ENCODE peak calls at places on chromosomes 11 and 22, in five cellular contexts. D is CD8-positive, alpha-beta T cell; Y is substantia nigra; I is OCI-LY7; L is A549. S is an unnamed sample.

GRCh38 chr11:31809857-31810778 is 1.0 kb downstream of the PAX6 start:
- DNase-seq in D (no peak), Y (no peak), I (no peak), L (peak; percentile 44), S (no peak)

GRCh38 chr11:27242591-27242990 is 120.4 kb downstream of the CCDC34 start:
- DNase-seq in D (no peak), Y (no peak), I (no peak), L (no peak), S (no peak)

GRCh38 chr11:58391879-58392278 is 14.8 kb downstream of the OR5B3 start:
- DNase-seq in D (no peak), Y (no peak), I (no peak), L (no peak), S (no peak)

GRCh38 chr11:107665016-107665415 is 46.8 kb downstream of the SLN start:
- DNase-seq in D (no peak), Y (no peak), I (no peak), L (no peak), S (no peak)

GRCh38 chr11:134800130-134800529 is 388.1 kb upstream of the B3GAT1 start:
- DNase-seq in D (no peak), Y (no peak), I (no peak), L (no peak), S (no peak)

GRCh38 chr22:41916745-41917358 is 2.0 kb upstream of the SHISA8 start:
- DNase-seq in D (no peak), Y (no peak), I (no peak), L (no peak), S (no peak)

GRCh38 chr11:121467965-121468364 is 15.2 kb upstream of the SORL1-AS1 start:
- DNase-seq in D (peak; percentile 85), Y (no peak), I (no peak), L (no peak), S (peak; percentile 53)

GRCh38 chr11:20474176-20474950 is 86.8 kb downstream of the PRMT3 start:
- DNase-seq in D (no peak), Y (peak; percentile 16), I (no peak), L (no peak), S (no peak)

GRCh38 chr22:44954113-44954512 is 55.7 kb downstream of the PHF21B start:
- DNase-seq in D (no peak), Y (no peak), I (no peak), L (no peak), S (no peak)

GRCh38 chr11:95145430-95146063 is 55.9 kb downstream of the ENDOD1 start:
- DNase-seq in D (no peak), Y (no peak), I (no peak), L (no peak), S (no peak)

GRCh38 chr11:15848769-15849168 is 507.6 kb downstream of the SOX6 start:
- DNase-seq in D (no peak), Y (no peak), I (no peak), L (no peak), S (no peak)

GRCh38 chr11:89293966-89294679 is 116.4 kb downstream of the TYR start:
- DNase-seq in D (no peak), Y (no peak), I (no peak), L (no peak), S (no peak)

GRCh38 chr11:94647926-94648325 is 80.8 kb downstream of the PIWIL4 start:
- DNase-seq in D (no peak), Y (no peak), I (no peak), L (no peak), S (no peak)

GRCh38 chr11:518463-519202 is 11.6 kb upstream of the RNH1 start:
- DNase-seq in D (peak; percentile 82), Y (no peak), I (peak; percentile 80), L (peak; percentile 97), S (peak; percentile 92)

GRCh38 chr11:56172256-56172835 is 4.1 kb upstream of the OR5J2 start:
- DNase-seq in D (no peak), Y (no peak), I (no peak), L (no peak), S (no peak)

GRCh38 chr11:67248653-67249052 is 17.6 kb upstream of the GRK2 start:
- DNase-seq in D (no peak), Y (no peak), I (no peak), L (no peak), S (peak; percentile 79)

GRCh38 chr11:19116971-19117759 is at the start of gene ZDHHC13:
- DNase-seq in D (peak; percentile 93), Y (peak; percentile 83), I (peak; percentile 95), L (peak; percentile 91), S (peak; percentile 97)

GRCh38 chr11:128399186-128399585 is 188.2 kb downstream of the ETS1 start:
- DNase-seq in D (no peak), Y (no peak), I (peak; percentile 45), L (no peak), S (no peak)

GRCh38 chr11:64074239-64074638 is 38.5 kb downstream of the FLRT1 start:
- DNase-seq in D (no peak), Y (no peak), I (no peak), L (no peak), S (peak; percentile 57)

GRCh38 chr11:114438303-114438702 is 964 bp upstream of the REXO2 start:
- DNase-seq in D (no peak), Y (no peak), I (no peak), L (no peak), S (no peak)

GRCh38 chr22:29151316-29151715 is 54.4 kb upstream of the EMID1 start:
- DNase-seq in D (no peak), Y (no peak), I (no peak), L (no peak), S (no peak)

GRCh38 chr22:32204856-32205722 is at the start of gene RFPL2:
- DNase-seq in D (no peak), Y (no peak), I (no peak), L (peak; percentile 75), S (no peak)

GRCh38 chr11:816433-816779 is 2.3 kb upstream of the PNPLA2 start:
- DNase-seq in D (no peak), Y (no peak), I (no peak), L (peak; percentile 53), S (no peak)

GRCh38 chr11:102085864-102086551 is 24.2 kb upstream of the YAP1 start:
- DNase-seq in D (no peak), Y (no peak), I (no peak), L (peak; percentile 84), S (no peak)

GRCh38 chr11:126327280-126328000 is 23.6 kb downstream of the DCPS start:
- DNase-seq in D (no peak), Y (no peak), I (no peak), L (no peak), S (no peak)

GRCh38 chr11:20467458-20468185 is 80.1 kb downstream of the PRMT3 start:
- DNase-seq in D (no peak), Y (no peak), I (no peak), L (no peak), S (no peak)

GRCh38 chr11:35944503-35945136 is 758 bp downstream of the LDLRAD3 start:
- DNase-seq in D (no peak), Y (peak; percentile 70), I (no peak), L (no peak), S (no peak)

GRCh38 chr11:103927535-103927934 is 108.9 kb upstream of the DDI1 start:
- DNase-seq in D (no peak), Y (no peak), I (peak; percentile 28), L (peak; percentile 36), S (no peak)

GRCh38 chr11:33553486-33553885 is 147.1 kb downstream of the C11orf91 start:
- DNase-seq in D (no peak), Y (no peak), I (no peak), L (no peak), S (no peak)

GRCh38 chr11:24155792-24156191 is 341.1 kb upstream of the LUZP2 start:
- DNase-seq in D (no peak), Y (no peak), I (no peak), L (no peak), S (no peak)

GRCh38 chr11:64489831-64490441 is 101.1 kb upstream of the SLC22A12 start:
- DNase-seq in D (peak; percentile 29), Y (peak; percentile 24), I (peak; percentile 41), L (peak; percentile 59), S (peak; percentile 33)

GRCh38 chr22:28484662-28485061 is 195.0 kb downstream of the TTC28 start:
- DNase-seq in D (no peak), Y (no peak), I (no peak), L (no peak), S (no peak)

DNA sequence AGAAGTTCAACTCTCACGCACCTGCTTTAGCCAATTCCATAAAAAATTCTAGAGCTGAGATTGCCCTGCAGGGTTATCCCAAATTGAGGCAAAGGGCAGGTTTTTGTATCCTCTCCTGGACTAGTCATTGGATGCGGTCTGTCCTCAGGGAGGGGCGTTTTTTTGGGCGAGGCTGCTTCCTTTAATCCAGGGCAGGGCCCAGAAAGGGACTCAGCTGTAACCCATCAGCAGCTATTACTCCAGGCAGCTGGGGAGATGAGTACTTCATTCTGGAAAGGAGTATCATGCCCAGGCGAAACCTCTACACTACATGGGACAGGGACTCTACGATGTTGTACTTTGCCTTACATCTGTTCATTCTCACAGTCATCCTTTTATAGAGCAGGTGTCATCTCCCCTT is 103.3 kb downstream of the SCN3B start:
- DNase-seq in D (no peak), Y (no peak), I (no peak), L (no peak), S (no peak)
- H3K27ac ChIP-seq in D (no peak overlapping the region), Y (no peak overlapping the region), I (no peak overlapping the region), L (no peak overlapping the region), S (no peak overlapping the region)

GRCh38 chr11:34749666-34750659 is 129.1 kb downstream of the EHF start:
- DNase-seq in D (no peak), Y (no peak), I (no peak), L (no peak), S (peak; percentile 84)
- H3K27ac ChIP-seq in D (no peak overlapping the region), Y (no peak overlapping the region), I (no peak overlapping the region), L (peak overlapping the region; percentile 60), S (no peak overlapping the region)

DNA sequence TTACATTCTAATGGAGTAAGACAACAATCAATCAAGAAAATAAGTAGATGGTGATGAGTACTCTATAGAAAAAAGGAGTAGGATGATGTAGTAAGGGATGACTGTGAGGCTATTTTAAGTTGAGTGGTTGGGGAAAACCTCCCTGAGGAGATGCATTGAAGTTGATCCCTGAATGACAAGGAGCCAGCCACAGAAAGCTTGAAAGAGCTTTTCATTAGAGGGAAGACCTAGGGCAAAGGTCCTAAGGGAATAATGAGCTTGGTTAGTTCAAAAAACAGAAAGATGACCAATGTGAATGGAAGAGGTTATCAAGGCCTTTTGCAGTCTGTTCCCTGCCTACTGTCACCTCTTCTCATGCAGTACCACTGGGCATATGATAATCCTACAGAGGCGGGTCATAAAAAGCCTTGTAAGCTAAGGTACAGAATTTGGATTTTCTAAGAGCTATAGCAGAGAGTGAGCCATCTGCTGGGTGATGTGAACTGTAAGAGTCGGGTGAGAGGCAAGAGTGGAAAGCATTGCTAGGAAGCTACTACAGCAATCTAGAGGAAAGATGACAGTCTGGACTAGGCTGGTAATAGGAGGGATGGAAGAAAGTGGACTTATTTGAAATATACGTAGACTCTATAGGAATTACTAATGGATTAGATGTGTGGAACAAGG is 3.1 kb downstream of the PPP2R1B start:
- DNase-seq in D (no peak), Y (peak; percentile 13), I (no peak), L (no peak), S (no peak)
- H3K27ac ChIP-seq in D (no peak overlapping the region), Y (peak overlapping the region; percentile 39), I (no peak overlapping the region), L (no peak overlapping the region), S (no peak overlapping the region)

DNA sequence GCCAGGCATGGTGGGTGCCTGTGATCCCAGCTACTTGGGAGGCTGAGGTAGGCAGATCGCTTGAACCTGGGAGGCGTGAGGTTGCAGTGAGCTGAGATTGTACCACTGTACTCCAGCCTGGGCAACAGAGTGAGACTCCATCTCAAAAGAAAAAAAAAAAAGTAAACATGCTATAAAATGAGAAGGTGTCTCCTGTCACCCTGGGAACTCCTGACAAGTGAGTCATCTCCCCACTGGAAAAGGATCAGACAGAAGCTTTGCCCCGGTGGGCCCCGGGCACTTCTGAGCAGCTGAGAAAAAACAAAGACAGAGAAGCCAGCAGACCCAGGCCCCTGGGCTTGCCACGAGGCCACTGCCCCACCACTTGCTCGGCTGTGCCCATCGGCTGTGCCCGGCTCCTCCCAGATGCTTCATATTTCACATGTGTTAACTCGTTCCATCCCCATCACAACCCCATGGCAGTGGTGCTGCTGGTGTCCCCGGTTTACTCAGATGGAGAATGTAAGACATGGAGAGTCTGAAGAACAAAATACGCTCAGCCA is 22.3 kb downstream of the TTLL1 start:
- DNase-seq in D (no peak), Y (no peak), I (no peak), L (no peak), S (no peak)
- H3K27ac ChIP-seq in D (no peak overlapping the region), Y (no peak overlapping the region), I (no peak overlapping the region), L (peak overlapping the region; percentile 60), S (no peak overlapping the region)

S was measured in lung.